ENCODE peak calls at places on chromosomes 16 and 17, in eight cellular contexts. Z is psoas muscle, X is heart right ventricle, F is ovary, L is fibroblast of mammary gland, K is colonic mucosa, Q is astrocyte of the spinal cord, N is choroid plexus epithelial cell. M is an unnamed sample.

GRCh38 chr17:55601874-55602364 is 90.7 kb upstream of the SMIM36 start:
- DNase-seq in L (peak), X (no peak), N (peak), Q (peak), Z (no peak), K (no peak), F (no peak), M (peak)

GRCh38 chr17:48335168-48335567 is 94.8 kb downstream of the SKAP1 start:
- DNase-seq in L (no peak), K (no peak), Z (no peak), F (no peak), X (no peak), Q (no peak), N (no peak), M (no peak)

GRCh38 chr17:16428098-16428882 is 12.9 kb downstream of the TRPV2 start:
- DNase-seq in Q (no peak), N (peak), L (peak), K (peak), X (no peak), Z (peak), F (peak), M (peak)

GRCh38 chr16:14608604-14609003 is 21.5 kb downstream of the PARN start:
- DNase-seq in X (no peak), F (no peak), K (no peak), Q (no peak), N (no peak), Z (no peak), L (no peak), M (no peak)

GRCh38 chr17:59825533-59826316 is 67.0 kb downstream of the TUBD1 start:
- DNase-seq in K (no peak), Q (peak), N (peak), L (peak), F (no peak), Z (no peak), X (no peak), M (peak)

GRCh38 chr17:61318684-61319098 is 81.0 kb upstream of the TBX2 start:
- DNase-seq in Z (no peak), Q (no peak), F (no peak), X (no peak), N (no peak), K (no peak), L (no peak), M (no peak)

GRCh38 chr17:47948706-47949196 is 7.4 kb downstream of the PNPO start:
- DNase-seq in Q (no peak), N (no peak), L (no peak), Z (no peak), K (peak), F (no peak), X (no peak), M (no peak)

GRCh38 chr17:1491406-1492248 is 859 bp downstream of the MYO1C start:
- DNase-seq in Q (peak), F (peak), X (peak), L (no peak), K (peak), N (peak), Z (peak), M (peak)

GRCh38 chr16:630024-630814 is 566 bp upstream of the WFIKKN1 start:
- DNase-seq in Q (no peak), F (peak), Z (peak), X (no peak), N (no peak), L (no peak), K (no peak), M (no peak)

GRCh38 chr17:77750427-77751043 is 208.0 kb upstream of the TNRC6C start:
- DNase-seq in F (no peak), X (no peak), L (no peak), K (no peak), Q (no peak), N (no peak), Z (no peak), M (no peak)

GRCh38 chr17:65055708-65056638 is 567 bp downstream of the GNA13 start:
- DNase-seq in N (peak), K (peak), Q (peak), L (peak), X (peak), Z (peak), F (peak), M (peak)

GRCh38 chr16:46895399-46896313 is 11.5 kb downstream of the GPT2 start:
- DNase-seq in Z (no peak), L (no peak), Q (no peak), K (no peak), F (no peak), X (no peak), N (no peak), M (no peak)

GRCh38 chr17:20089795-20090547 is 80.8 kb downstream of the SPECC1 start:
- DNase-seq in N (no peak), Z (no peak), L (no peak), Q (no peak), K (no peak), F (no peak), X (no peak), M (no peak)

GRCh38 chr17:58396173-58396572 is 21.2 kb downstream of the RNF43 start:
- DNase-seq in K (no peak), X (no peak), L (no peak), N (no peak), F (no peak), Q (no peak), Z (no peak), M (no peak)

GRCh38 chr17:58329808-58330543 is 1.4 kb upstream of the TSPOAP1 start:
- DNase-seq in K (no peak), N (no peak), Z (no peak), X (no peak), Q (no peak), F (no peak), L (no peak), M (no peak)

GRCh38 chr16:84670063-84670462 is 21.8 kb downstream of the KLHL36 start:
- DNase-seq in K (no peak), N (no peak), Q (no peak), Z (no peak), X (no peak), F (no peak), L (no peak), M (no peak)

GRCh38 chr17:2797226-2797625 is 988 bp downstream of the RAP1GAP2 start:
- DNase-seq in F (no peak), N (no peak), Q (no peak), X (no peak), Z (no peak), K (peak), L (no peak), M (no peak)

GRCh38 chr17:38557836-38558750 is 47.7 kb downstream of the SRCIN1 start:
- DNase-seq in X (peak), Q (peak), Z (peak), N (peak), K (peak), L (peak), F (peak), M (peak)

GRCh38 chr16:57736419-57737281 is 1.1 kb downstream of the KATNB1 start:
- DNase-seq in F (no peak), N (peak), Z (no peak), L (peak), Q (peak), X (no peak), K (peak), M (peak)

GRCh38 chr16:57367111-57367752 is 5.1 kb upstream of the CX3CL1 start:
- DNase-seq in N (no peak), X (no peak), L (peak), K (no peak), Z (no peak), Q (no peak), F (no peak), M (peak)

GRCh38 chr16:785563-786535 is 2.3 kb downstream of the RPUSD1 start:
- DNase-seq in X (peak), N (peak), Q (peak), F (peak), K (peak), L (peak), Z (peak), M (peak)

GRCh38 chr16:30985401-30986128 is 558 bp downstream of the HSD3B7 start:
- DNase-seq in Q (no peak), Z (peak), F (peak), X (no peak), N (no peak), L (peak), K (peak), M (peak)

GRCh38 chr16:19139436-19140091 is 25.8 kb downstream of the ITPRIPL2 start:
- DNase-seq in F (no peak), Q (no peak), Z (no peak), X (no peak), K (no peak), N (no peak), L (no peak), M (no peak)

GRCh38 chr16:48276102-48276501 is 28.8 kb upstream of the ABCC11 start:
- DNase-seq in K (no peak), Z (no peak), L (peak), X (no peak), N (peak), F (no peak), Q (peak), M (no peak)

GRCh38 chr17:7886227-7887037 is 2.2 kb upstream of the CHD3 start:
- DNase-seq in K (peak), F (peak), N (peak), X (peak), Q (peak), Z (no peak), L (no peak), M (no peak)
- H3K4me3 ChIP-seq in K (peak), F (peak), N (peak), X (peak), Q (peak), Z (peak), L (peak), M (peak)

GRCh38 chr16:21652451-21652850 is at the start of gene IGSF6:
- DNase-seq in Q (no peak), F (no peak), N (no peak), L (no peak), Z (no peak), X (no peak), K (no peak), M (no peak)

GRCh38 chr16:21654881-21655280 is 2.5 kb upstream of the IGSF6 start:
- DNase-seq in K (no peak), F (no peak), Q (no peak), Z (no peak), X (no peak), L (no peak), N (no peak), M (no peak)

GRCh38 chr16:21659124-21659523 is 4.6 kb upstream of the OTOA start:
- DNase-seq in Q (no peak), L (no peak), Z (no peak), K (no peak), X (no peak), N (no peak), F (no peak), M (no peak)

GRCh38 chr16:21653571-21653970 is 1.2 kb upstream of the IGSF6 start:
- DNase-seq in Q (no peak), L (no peak), Z (no peak), F (no peak), K (no peak), N (no peak), X (no peak), M (no peak)

GRCh38 chr16:21656795-21657768 is 4.7 kb upstream of the IGSF6 start:
- DNase-seq in Z (no peak), L (peak), F (peak), Q (peak), X (peak), N (peak), K (peak), M (peak)
- TF ChIP-seq CTCF in Z (peak), L (peak), F (peak), Q (peak), X (peak), N (peak), K (peak), M (peak)

GRCh38 chr17:4140125-4140524 is 2.7 kb downstream of the ZZEF1 start:
- DNase-seq in Z (no peak), F (no peak), Q (no peak), K (no peak), N (no peak), L (no peak), X (no peak), M (no peak)

GRCh38 chr17:4147751-4148310 is 4.8 kb downstream of the CYB5D2 start:
- DNase-seq in Z (no peak), N (no peak), K (no peak), F (no peak), X (no peak), L (peak), Q (no peak), M (peak)

GRCh38 chr17:4143563-4144410 is 790 bp downstream of the CYB5D2 start:
- DNase-seq in F (peak), Z (peak), X (peak), N (peak), K (peak), Q (peak), L (peak), M (peak)

GRCh38 chr17:4144411-4144747 is 1.4 kb downstream of the CYB5D2 start:
- DNase-seq in K (peak), F (no peak), Q (no peak), X (no peak), Z (no peak), N (no peak), L (no peak), M (no peak)

DNA sequence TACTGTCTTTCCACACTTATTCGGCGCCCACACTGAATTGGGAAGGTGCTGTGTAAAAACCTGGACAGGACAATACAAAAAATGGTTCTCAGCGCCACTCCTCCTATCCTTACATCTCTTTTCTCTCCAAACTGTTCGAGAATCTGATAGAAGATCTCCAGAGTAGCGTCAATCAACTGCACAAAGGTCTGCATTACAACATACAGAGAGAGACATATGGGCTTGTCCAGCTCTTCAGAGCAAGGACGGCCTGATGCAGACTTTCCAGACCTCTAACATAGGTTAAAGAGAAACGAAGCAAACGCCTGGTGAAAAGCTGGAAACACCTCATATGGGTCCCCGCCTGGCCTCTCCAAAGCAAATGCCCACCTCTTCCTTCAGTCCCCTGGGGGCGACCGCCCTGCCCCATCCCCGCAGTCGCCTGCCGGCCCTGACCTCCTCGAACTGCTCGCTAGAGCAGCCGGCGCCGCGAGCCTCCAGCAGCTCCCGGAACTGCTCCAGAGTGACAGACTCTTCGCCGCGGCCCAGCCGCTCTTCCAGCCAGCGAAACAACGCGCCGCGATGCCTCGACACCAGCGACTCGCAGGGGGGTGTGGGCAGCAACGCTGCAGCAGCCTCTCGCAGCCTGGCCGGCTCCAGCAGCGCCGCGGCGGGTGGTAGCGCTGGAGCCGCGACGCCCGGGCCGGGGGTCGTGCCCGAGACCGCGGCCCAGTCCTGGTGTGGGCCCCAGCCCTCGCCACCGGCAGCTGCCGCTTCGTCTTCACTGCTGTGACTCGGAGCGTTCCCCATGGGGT is 526 bp downstream of the ZZEF1 start:
- DNase-seq in Q (peak), L (no peak), K (peak), N (peak), Z (peak), F (peak), X (peak), M (peak)
- H3K4me3 ChIP-seq in Q (peak), L (peak), K (peak), N (peak), Z (peak), F (peak), X (peak), M (peak)

GRCh38 chr17:81845881-81846742 is 11.3 kb upstream of the PPP1R27 start:
- DNase-seq in L (no peak), Q (no peak), F (no peak), X (no peak), Z (no peak), N (no peak), K (no peak), M (no peak)
- TF ChIP-seq CTCF in L (no peak), Q (no peak), F (no peak), X (no peak), Z (no peak), N (no peak), K (no peak), M (no peak)

DNA sequence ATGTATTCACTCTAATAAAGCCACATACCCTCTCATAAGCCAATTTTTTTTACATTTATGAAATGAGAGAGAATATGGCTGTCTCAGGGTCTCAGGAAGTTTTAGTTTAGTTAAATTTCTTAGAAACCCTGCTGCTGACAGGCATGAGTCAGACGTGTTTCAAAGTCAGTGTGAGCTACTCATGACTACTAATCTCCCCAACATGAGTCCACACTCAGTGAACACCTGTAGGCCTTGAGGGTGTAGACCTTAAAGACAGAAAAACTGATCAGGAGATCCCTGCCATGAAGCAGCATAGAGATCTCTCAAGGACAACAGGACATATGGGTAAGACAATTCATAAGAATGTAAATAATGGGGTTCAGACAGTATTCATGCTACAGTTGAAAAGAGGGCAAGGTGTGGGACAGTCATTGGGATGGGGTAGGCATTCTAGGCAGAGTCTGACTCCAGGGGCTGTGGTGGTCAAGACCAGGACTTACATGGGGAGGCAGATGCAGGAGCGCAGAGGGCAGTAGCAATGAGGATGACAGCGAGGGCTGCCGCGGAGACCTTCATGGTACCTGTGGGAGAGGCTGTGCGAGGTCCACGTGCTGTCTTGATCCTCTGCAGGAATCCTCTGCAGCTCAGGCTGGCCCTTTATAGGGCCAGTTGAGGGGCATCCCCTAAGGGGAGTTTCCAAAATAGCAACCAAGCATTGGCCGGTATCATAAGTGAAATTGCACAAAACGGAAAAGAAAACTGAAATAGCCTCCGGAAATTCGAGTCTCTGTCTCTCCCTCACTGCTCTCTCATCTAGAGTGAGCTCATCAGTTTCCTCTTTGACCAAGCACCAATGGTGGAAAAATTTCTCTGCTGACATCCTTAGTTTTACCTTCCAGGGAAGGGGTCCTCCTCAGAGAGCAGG is at the start of gene CCL5:
- DNase-seq in F (no peak), Q (no peak), K (no peak), L (peak), X (no peak), N (peak), Z (no peak), M (no peak)
- H3K4me3 ChIP-seq in F (no peak), Q (no peak), K (no peak), L (no peak), X (no peak), N (no peak), Z (no peak), M (no peak)

DNA sequence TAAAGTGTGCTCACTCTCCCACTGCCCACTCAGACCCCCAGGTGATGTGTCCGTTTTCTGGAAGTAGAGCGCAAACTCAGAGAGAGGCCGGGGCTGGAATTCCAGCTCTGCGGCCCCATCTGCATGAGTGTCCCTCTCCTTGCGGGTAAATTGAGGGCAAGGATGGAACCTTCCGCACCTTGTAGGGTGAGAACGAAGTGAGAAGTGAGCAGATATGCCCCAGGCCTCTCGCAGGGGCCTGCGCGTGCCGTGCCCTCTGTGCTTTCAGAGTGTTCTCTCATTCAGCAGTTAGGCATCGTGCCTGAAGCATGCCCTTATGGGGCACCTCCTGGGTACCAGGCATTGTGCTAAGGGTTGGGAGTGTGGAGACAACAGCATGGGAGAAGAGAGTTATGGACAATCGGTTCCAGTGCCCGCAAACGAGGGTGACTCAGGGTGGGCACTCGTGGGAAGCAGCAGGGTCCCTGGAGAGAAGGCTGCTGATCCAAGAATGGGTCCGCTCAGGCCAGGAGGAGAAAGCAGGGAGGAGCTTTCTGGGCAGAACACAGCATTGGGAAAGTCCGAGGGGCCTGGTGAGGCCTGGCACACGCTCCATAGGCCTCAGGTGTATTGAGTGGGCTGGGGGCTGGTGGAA is 23.8 kb downstream of the CMIP start:
- DNase-seq in Z (no peak), X (no peak), N (no peak), F (no peak), Q (no peak), K (no peak), L (no peak), M (no peak)
- TF ChIP-seq CTCF in Z (no peak), X (no peak), N (no peak), F (no peak), Q (no peak), K (no peak), L (no peak), M (no peak)

GRCh38 chr17:17783121-17783824 is 53.5 kb downstream of the SREBF1 start:
- DNase-seq in F (peak), N (peak), Z (peak), L (peak), X (peak), Q (peak), K (peak), M (no peak)
- H3K4me3 ChIP-seq in F (peak), N (peak), Z (peak), L (peak), X (peak), Q (peak), K (peak), M (peak)